ENCODE peak calls at places on chromosome 20, in nine cellular contexts. X is Peyer's patch, C is body of pancreas, Q is Panc1, Z is psoas muscle, D is breast epithelium, T is PC-3, K is ovary, O is heart left ventricle. W is an unnamed sample.

GRCh38 chr20:46770330-46771194 is 61.1 kb downstream of the SLC2A10 start:
- DNase-seq in T (peak; percentile 51), Q (no peak), K (no peak), D (no peak), Z (no peak), C (no peak), X (no peak), O (no peak), W (no peak)

GRCh38 chr20:47502271-47502730 is 614 bp downstream of the NCOA3 start:
- DNase-seq in O (peak; percentile 35), X (peak; percentile 36), K (peak; percentile 36), Q (no peak), T (no peak), D (no peak), C (peak; percentile 34), Z (peak; percentile 17), W (peak; percentile 78)

GRCh38 chr20:8635837-8636236 is 433.1 kb upstream of the PLCB4 start:
- DNase-seq in K (no peak), C (no peak), Z (no peak), D (no peak), O (no peak), X (no peak), T (no peak), Q (no peak), W (no peak)

GRCh38 chr20:44799691-44800090 is 10.7 kb downstream of the RIMS4 start:
- DNase-seq in Q (no peak), O (no peak), K (no peak), X (no peak), C (no peak), D (no peak), Z (no peak), T (no peak), W (no peak)

GRCh38 chr20:33404281-33404680 is 3.0 kb upstream of the CDK5RAP1 start:
- DNase-seq in D (no peak), T (no peak), C (no peak), X (no peak), Q (no peak), Z (no peak), O (no peak), K (no peak), W (no peak)

GRCh38 chr20:35329435-35330139 is 37.4 kb upstream of the FAM83C start:
- DNase-seq in C (no peak), Q (no peak), T (peak; percentile 83), X (no peak), O (no peak), Z (peak; percentile 42), K (no peak), D (no peak), W (no peak)

GRCh38 chr20:47352332-47353223 is 3.9 kb downstream of the ZMYND8 start:
- DNase-seq in C (peak; percentile 90), Q (no peak), X (no peak), O (peak; percentile 43), D (no peak), T (peak; percentile 48), Z (no peak), K (peak; percentile 40), W (peak; percentile 88)

GRCh38 chr20:58137236-58137635 is 91.2 kb downstream of the ANKRD60 start:
- DNase-seq in O (no peak), Z (no peak), T (no peak), Q (no peak), X (no peak), C (no peak), K (no peak), D (peak; percentile 10), W (no peak)

GRCh38 chr20:17808357-17808756 is 108.6 kb downstream of the BANF2 start:
- DNase-seq in T (no peak), O (peak; percentile 73), Z (peak; percentile 50), K (peak; percentile 51), Q (no peak), C (peak; percentile 56), X (no peak), D (peak; percentile 52), W (peak; percentile 69)

GRCh38 chr20:745683-746301 is 22.5 kb downstream of the SLC52A3 start:
- DNase-seq in T (peak; percentile 18), X (no peak), Q (no peak), D (no peak), K (no peak), Z (no peak), C (no peak), O (no peak), W (no peak)
- H3K27ac ChIP-seq in T (no peak overlapping the region), X (no peak overlapping the region), Q (no peak overlapping the region), D (no peak overlapping the region), K (no peak overlapping the region), Z (no peak overlapping the region), C (no peak overlapping the region), O (no peak overlapping the region), W (no peak overlapping the region)

GRCh38 chr20:4244700-4245485 is 229.5 kb upstream of the RNF24 start:
- DNase-seq in C (peak; percentile 41), Z (no peak), O (no peak), T (no peak), D (no peak), Q (no peak), K (no peak), X (no peak), W (no peak)

GRCh38 chr20:4247261-4247660 is 231.9 kb upstream of the RNF24 start:
- DNase-seq in Q (no peak), K (no peak), X (no peak), C (no peak), D (no peak), O (no peak), T (no peak), Z (no peak), W (no peak)

GRCh38 chr20:4246428-4246827 is 231.1 kb upstream of the RNF24 start:
- DNase-seq in K (no peak), O (no peak), Q (no peak), D (no peak), Z (no peak), T (no peak), C (no peak), X (no peak), W (no peak)

GRCh38 chr20:4245542-4245941 is 230.2 kb upstream of the RNF24 start:
- DNase-seq in Z (no peak), T (no peak), Q (no peak), C (no peak), O (no peak), D (no peak), K (no peak), X (no peak), W (no peak)

DNA sequence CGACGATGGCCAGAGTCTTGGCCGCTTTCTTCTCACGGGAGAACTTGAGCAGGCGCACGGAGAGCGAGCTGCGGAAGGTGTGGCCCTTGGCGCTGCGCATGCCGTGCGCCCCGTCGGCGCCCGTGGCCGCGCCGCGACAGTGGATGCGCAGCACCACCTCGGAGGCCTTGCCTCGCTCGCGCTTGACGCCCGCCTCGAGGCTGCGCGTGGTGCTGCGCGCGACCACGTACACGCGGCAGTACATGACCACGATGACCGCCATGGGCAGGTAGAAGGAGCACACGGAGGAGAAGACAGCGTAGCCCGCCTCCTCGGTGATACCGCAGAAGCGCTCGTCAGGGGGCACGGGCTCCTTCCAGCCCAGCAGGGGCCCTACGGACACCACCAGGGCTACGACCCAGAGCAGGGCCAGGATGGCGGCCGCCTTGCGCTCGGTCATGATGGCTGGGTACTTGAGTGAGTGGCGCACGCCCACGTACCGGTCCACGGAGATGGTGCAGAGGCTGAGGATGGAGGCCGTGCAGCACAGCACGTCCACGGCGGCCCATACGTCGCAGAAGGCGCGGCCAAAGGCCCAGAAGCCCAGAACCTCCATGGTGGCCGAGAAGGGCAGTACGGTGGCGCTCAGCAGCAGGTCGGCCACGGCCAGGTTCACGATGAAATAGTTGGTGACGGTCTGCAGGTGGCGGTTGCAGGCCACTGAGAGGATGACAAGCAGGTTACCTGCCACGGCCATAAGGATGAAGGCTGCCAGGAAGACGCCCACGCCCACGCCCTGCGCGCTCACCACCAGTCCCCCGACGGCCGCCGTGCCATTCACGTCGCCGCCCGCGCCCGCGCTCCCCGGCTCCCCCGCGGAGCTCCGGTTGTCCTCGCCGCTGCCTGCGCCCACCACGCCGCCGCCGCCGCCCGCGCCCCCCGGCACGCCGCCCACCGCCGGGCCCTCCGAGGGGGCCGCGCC is 232.8 kb upstream of the RNF24 start:
- DNase-seq in C (no peak), D (no peak), Q (no peak), T (no peak), O (no peak), X (no peak), Z (no peak), K (no peak), W (no peak)
- H3K4me3 ChIP-seq in C (no peak overlapping the region), D (no peak overlapping the region), Q (no peak overlapping the region), T (no peak overlapping the region), O (no peak overlapping the region), X (peak overlapping the region; percentile 58), Z (no peak overlapping the region), K (no peak overlapping the region), W (no peak overlapping the region)

GRCh38 chr20:52991783-52992182 is 19.6 kb downstream of the TSHZ2 start:
- DNase-seq in T (no peak), Q (no peak), Z (no peak), C (no peak), D (no peak), X (no peak), K (no peak), O (no peak), W (no peak)

GRCh38 chr20:52994184-52994970 is 22.2 kb downstream of the TSHZ2 start:
- DNase-seq in Z (no peak), K (no peak), C (no peak), Q (no peak), T (no peak), X (no peak), O (no peak), D (no peak), W (no peak)

GRCh38 chr20:52992632-52993031 is 20.5 kb downstream of the TSHZ2 start:
- DNase-seq in D (no peak), O (no peak), T (no peak), C (no peak), Q (no peak), Z (no peak), K (no peak), X (no peak), W (no peak)

GRCh38 chr20:52996130-52996529 is 24.0 kb downstream of the TSHZ2 start:
- DNase-seq in C (no peak), Z (no peak), T (no peak), D (no peak), Q (no peak), K (no peak), X (no peak), O (no peak), W (no peak)

DNA sequence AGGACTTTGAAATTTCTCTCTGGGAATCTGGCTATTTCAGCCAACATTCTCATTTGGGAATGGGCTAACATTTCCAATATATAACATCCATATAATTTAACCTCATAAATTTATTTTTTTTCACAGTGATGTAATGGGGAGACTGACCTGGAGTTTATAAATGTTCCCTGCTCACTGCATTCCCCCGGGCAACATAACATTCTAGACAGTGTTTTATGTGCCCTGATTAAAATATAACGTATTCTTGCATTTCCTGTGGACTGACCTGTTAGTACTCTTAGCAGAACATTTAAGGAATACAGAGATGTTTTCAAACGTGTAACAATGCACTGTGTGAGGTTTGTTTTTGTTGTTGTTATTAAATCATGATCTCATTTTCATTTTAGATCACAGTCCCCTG is 20.9 kb downstream of the TSHZ2 start:
- DNase-seq in O (no peak), Z (no peak), T (no peak), K (no peak), Q (no peak), D (no peak), X (no peak), C (no peak), W (no peak)
- H3K27ac ChIP-seq in O (peak overlapping the region; percentile 26), Z (no peak overlapping the region), T (no peak overlapping the region), K (no peak overlapping the region), Q (no peak overlapping the region), D (peak overlapping the region; percentile 59), X (no peak overlapping the region), C (no peak overlapping the region), W (no peak overlapping the region)

GRCh38 chr20:37347347-37347823 is 1.4 kb downstream of the SRC start:
- DNase-seq in C (no peak), X (no peak), Q (no peak), T (no peak), D (no peak), O (no peak), Z (no peak), K (no peak), W (no peak)
- H3K4me3 ChIP-seq in C (no peak overlapping the region), X (peak overlapping the region; percentile 80), Q (no peak overlapping the region), T (peak overlapping the region; percentile 70), D (no peak overlapping the region), O (peak overlapping the region; percentile 68), Z (no peak overlapping the region), K (peak overlapping the region; percentile 81), W (peak overlapping the region; percentile 28)